ENCODE peak calls at places on chromosomes 7 and 10, in ten cellular contexts. F, D, X, Y, R, C, J, A, Q and H are unnamed samples.
A peak's percentile ranks its signal among the peaks of the same experiment; 100 is the strongest.

GRCh38 chr10:106338486-106338885 is 826.0 kb downstream of the SORCS1 start:
- DNase-seq in F (no peak), D (no peak), X (no peak), Y (no peak), R (no peak), C (no peak), J (no peak), A (no peak), Q (no peak), H (no peak)

GRCh38 chr7:117381357-117381756 is 45.9 kb downstream of the ASZ1 start:
- DNase-seq in F (no peak), D (no peak), X (no peak), Y (no peak), R (no peak), C (no peak), J (no peak), A (no peak), Q (peak; percentile 31), H (no peak)

GRCh38 chr10:988667-989545 is 672 bp downstream of the GTPBP4 start:
- DNase-seq in F (no peak), D (no peak), X (no peak), Y (no peak), R (no peak), C (no peak), J (no peak), A (no peak), Q (peak; percentile 40), H (no peak)

GRCh38 chr10:133278577-133279265 is 2.1 kb upstream of the ADAM8 start:
- DNase-seq in F (no peak), D (peak; percentile 67), X (peak; percentile 75), Y (peak; percentile 57), R (peak; percentile 89), C (no peak), J (peak; percentile 65), A (no peak), Q (peak; percentile 77), H (peak; percentile 78)

GRCh38 chr7:2938514-2939192 is 94.5 kb upstream of the GNA12 start:
- DNase-seq in F (no peak), D (no peak), X (no peak), Y (no peak), R (no peak), C (peak; percentile 33), J (no peak), A (no peak), Q (no peak), H (no peak)

GRCh38 chr10:133158756-133159610 is 1.0 kb upstream of the KNDC1 start:
- DNase-seq in F (peak; percentile 63), D (no peak), X (no peak), Y (peak; percentile 47), R (no peak), C (peak; percentile 74), J (no peak), A (no peak), Q (peak; percentile 11), H (no peak)

GRCh38 chr7:156430109-156430508 is 210.5 kb upstream of the RNF32 start:
- DNase-seq in F (no peak), D (no peak), X (no peak), Y (no peak), R (no peak), C (no peak), J (no peak), A (no peak), Q (no peak), H (no peak)

GRCh38 chr7:158284121-158284520 is 303.5 kb downstream of the PTPRN2 start:
- DNase-seq in F (peak; percentile 48), D (no peak), X (peak; percentile 43), Y (no peak), R (no peak), C (no peak), J (no peak), A (no peak), Q (no peak), H (no peak)

GRCh38 chr7:128353610-128354009 is 7.9 kb downstream of the PRRT4 start:
- DNase-seq in F (no peak), D (no peak), X (no peak), Y (no peak), R (no peak), C (no peak), J (no peak), A (no peak), Q (no peak), H (no peak)

GRCh38 chr7:42479452-42480303 is 242.7 kb upstream of the GLI3 start:
- DNase-seq in F (no peak), D (no peak), X (no peak), Y (no peak), R (no peak), C (no peak), J (no peak), A (no peak), Q (peak; percentile 95), H (no peak)

GRCh38 chr10:13792011-13792410 is 205.2 kb downstream of the PRPF18 start:
- DNase-seq in F (peak; percentile 70), D (no peak), X (no peak), Y (no peak), R (no peak), C (no peak), J (no peak), A (no peak), Q (no peak), H (no peak)

GRCh38 chr10:248307-248706 is 113.1 kb downstream of the ZMYND11 start:
- DNase-seq in F (no peak), D (no peak), X (no peak), Y (no peak), R (no peak), C (no peak), J (no peak), A (no peak), Q (no peak), H (no peak)

GRCh38 chr7:734808-735207 is 7.7 kb upstream of the PRKAR1B start:
- DNase-seq in F (no peak), D (no peak), X (no peak), Y (no peak), R (no peak), C (no peak), J (no peak), A (no peak), Q (no peak), H (no peak)

GRCh38 chr7:102412548-102412947 is 16.4 kb downstream of the PRKRIP1 start:
- DNase-seq in F (no peak), D (peak; percentile 59), X (peak; percentile 71), Y (no peak), R (no peak), C (no peak), J (no peak), A (no peak), Q (peak; percentile 30), H (no peak)

GRCh38 chr10:32929634-32930033 is 28.4 kb downstream of the ITGB1 start:
- DNase-seq in F (no peak), D (no peak), X (no peak), Y (no peak), R (no peak), C (no peak), J (no peak), A (no peak), Q (no peak), H (no peak)

GRCh38 chr10:77553966-77554365 is 83.6 kb downstream of the KCNMA1 start:
- DNase-seq in F (no peak), D (no peak), X (no peak), Y (no peak), R (no peak), C (no peak), J (no peak), A (no peak), Q (no peak), H (no peak)

GRCh38 chr10:121566755-121567154 is 31.5 kb downstream of the FGFR2 start:
- DNase-seq in F (no peak), D (no peak), X (no peak), Y (no peak), R (no peak), C (no peak), J (no peak), A (no peak), Q (no peak), H (no peak)

GRCh38 chr7:973312-973711 is 2.0 kb downstream of the COX19 start:
- DNase-seq in F (no peak), D (no peak), X (no peak), Y (no peak), R (no peak), C (no peak), J (no peak), A (no peak), Q (no peak), H (no peak)

GRCh38 chr7:24669971-24670591 is 87.2 kb downstream of the GSDME start:
- DNase-seq in F (no peak), D (no peak), X (no peak), Y (no peak), R (no peak), C (no peak), J (no peak), A (no peak), Q (no peak), H (no peak)

GRCh38 chr7:157272351-157273207 is 64.2 kb upstream of the DNAJB6 start:
- DNase-seq in F (peak; percentile 64), D (no peak), X (no peak), Y (no peak), R (peak; percentile 21), C (peak; percentile 47), J (no peak), A (no peak), Q (no peak), H (no peak)

GRCh38 chr7:151672706-151673105 is 153.0 kb upstream of the RHEB start:
- DNase-seq in F (no peak), D (no peak), X (no peak), Y (no peak), R (no peak), C (peak; percentile 25), J (no peak), A (no peak), Q (peak; percentile 70), H (no peak)

GRCh38 chr10:5943536-5943935 is 33.8 kb downstream of the IL15RA start:
- DNase-seq in F (peak; percentile 79), D (no peak), X (no peak), Y (peak; percentile 45), R (no peak), C (no peak), J (no peak), A (no peak), Q (peak; percentile 79), H (no peak)

GRCh38 chr7:47194516-47194915 is 387.4 kb downstream of the TNS3 start:
- DNase-seq in F (no peak), D (no peak), X (no peak), Y (no peak), R (no peak), C (no peak), J (no peak), A (no peak), Q (no peak), H (no peak)

GRCh38 chr10:117553815-117554172 is 11.2 kb downstream of the EMX2 start:
- DNase-seq in F (no peak), D (no peak), X (no peak), Y (no peak), R (no peak), C (no peak), J (no peak), A (no peak), Q (no peak), H (no peak)